ENCODE peak calls at places on chromosome 12, in five cellular contexts. Z is GM06990, X is IMR-90, K is GM23338, Q is left ventricle myocardium inferior. S is an unnamed sample.

GRCh38 chr12:77488041-77488620 is 342.6 kb upstream of the NAV3 start:
- DNase-seq in Q (no peak), Z (no peak), K (no peak), X (peak; percentile 18), S (peak; percentile 91)

GRCh38 chr12:107057071-107057834 is 36.1 kb downstream of the CRY1 start:
- DNase-seq in K (no peak), X (peak; percentile 33), Q (no peak), Z (no peak), S (peak; percentile 49)

GRCh38 chr12:15045451-15045850 is 72.6 kb downstream of the PDE6H start:
- DNase-seq in X (no peak), K (no peak), Z (no peak), Q (no peak), S (no peak)

GRCh38 chr12:103093499-103094106 is 136.1 kb downstream of the ASCL1 start:
- DNase-seq in K (peak; percentile 7), X (no peak), Z (no peak), Q (no peak), S (no peak)

GRCh38 chr12:89707623-89707991 is 1.0 kb downstream of the ATP2B1 start:
- DNase-seq in K (peak; percentile 68), X (no peak), Z (peak; percentile 54), Q (peak; percentile 16), S (no peak)

GRCh38 chr12:87796961-87797516 is 232.2 kb downstream of the C12orf50 start:
- DNase-seq in X (no peak), K (no peak), Q (no peak), Z (no peak), S (peak; percentile 11)

GRCh38 chr12:78938341-78939084 is 73.9 kb downstream of the SYT1 start:
- DNase-seq in K (no peak), X (no peak), Q (no peak), Z (no peak), S (no peak)

GRCh38 chr12:68367903-68368302 is 35.7 kb upstream of the MDM1 start:
- DNase-seq in X (no peak), K (peak; percentile 35), Q (no peak), Z (no peak), S (peak; percentile 57)

GRCh38 chr12:6056406-6057211 is 67.9 kb downstream of the VWF start:
- DNase-seq in K (peak; percentile 85), Q (no peak), Z (no peak), X (no peak), S (no peak)

GRCh38 chr12:121060149-121061001 is 21.3 kb upstream of the OASL start:
- DNase-seq in Z (peak; percentile 62), Q (no peak), X (peak; percentile 33), K (peak; percentile 96), S (peak; percentile 41)

GRCh38 chr12:83865431-83865830 is 1047.2 kb downstream of the SLC6A15 start:
- DNase-seq in K (no peak), X (no peak), Z (no peak), Q (no peak), S (no peak)

GRCh38 chr12:94874986-94875312 is 128.5 kb downstream of the NDUFA12 start:
- DNase-seq in Z (no peak), X (no peak), K (peak; percentile 24), Q (no peak), S (no peak)

GRCh38 chr12:66741919-66742318 is 63.0 kb upstream of the GRIP1 start:
- DNase-seq in Q (no peak), X (no peak), K (no peak), Z (no peak), S (no peak)

GRCh38 chr12:66746489-66747201 is 67.8 kb upstream of the GRIP1 start:
- DNase-seq in K (peak; percentile 39), Q (no peak), Z (no peak), X (no peak), S (no peak)

GRCh38 chr12:66742508-66743367 is 63.9 kb upstream of the GRIP1 start:
- DNase-seq in X (no peak), Q (no peak), K (no peak), Z (no peak), S (no peak)

GRCh38 chr12:66740257-66740656 is 61.4 kb upstream of the GRIP1 start:
- DNase-seq in K (no peak), X (no peak), Q (no peak), Z (no peak), S (no peak)

GRCh38 chr12:66744956-66745383 is 66.1 kb upstream of the GRIP1 start:
- DNase-seq in K (peak; percentile 29), X (no peak), Q (no peak), Z (no peak), S (no peak)
- TF ChIP-seq CTCF in K (no peak), X (no peak), Q (no peak), Z (no peak), S (no peak)

DNA sequence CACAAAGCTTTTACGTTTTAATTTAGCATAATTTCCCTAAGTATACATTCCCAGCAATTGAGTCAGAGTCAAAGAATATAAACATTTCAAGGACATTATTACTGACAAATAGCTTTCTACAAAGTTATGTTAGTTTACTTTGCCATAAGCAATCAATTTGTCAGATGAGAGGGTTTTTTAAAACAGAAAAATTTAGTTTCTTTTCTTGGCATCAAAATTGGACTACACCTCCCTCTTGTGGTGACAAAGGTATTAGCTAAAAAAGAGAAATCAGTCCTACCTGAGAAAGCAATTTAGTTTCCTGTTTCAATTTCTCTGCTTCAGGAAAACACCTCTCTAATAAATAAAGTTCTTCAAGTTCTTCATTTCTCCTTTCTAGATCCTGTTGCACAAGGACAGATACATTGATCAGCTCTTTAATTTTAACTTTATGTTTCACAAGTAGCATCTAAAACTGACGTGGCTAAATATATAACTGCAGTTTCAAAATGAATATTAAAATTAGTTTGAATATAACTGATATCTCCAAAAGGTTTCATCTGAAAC is 39.9 kb downstream of the DNAI7 start:
- DNase-seq in Z (peak; percentile 57), Q (no peak), K (peak; percentile 58), X (peak; percentile 87), S (peak; percentile 30)
- H3K4me3 ChIP-seq in Z (no peak overlapping the region), Q (no peak overlapping the region), K (no peak overlapping the region), X (no peak overlapping the region), S (no peak overlapping the region)

DNA sequence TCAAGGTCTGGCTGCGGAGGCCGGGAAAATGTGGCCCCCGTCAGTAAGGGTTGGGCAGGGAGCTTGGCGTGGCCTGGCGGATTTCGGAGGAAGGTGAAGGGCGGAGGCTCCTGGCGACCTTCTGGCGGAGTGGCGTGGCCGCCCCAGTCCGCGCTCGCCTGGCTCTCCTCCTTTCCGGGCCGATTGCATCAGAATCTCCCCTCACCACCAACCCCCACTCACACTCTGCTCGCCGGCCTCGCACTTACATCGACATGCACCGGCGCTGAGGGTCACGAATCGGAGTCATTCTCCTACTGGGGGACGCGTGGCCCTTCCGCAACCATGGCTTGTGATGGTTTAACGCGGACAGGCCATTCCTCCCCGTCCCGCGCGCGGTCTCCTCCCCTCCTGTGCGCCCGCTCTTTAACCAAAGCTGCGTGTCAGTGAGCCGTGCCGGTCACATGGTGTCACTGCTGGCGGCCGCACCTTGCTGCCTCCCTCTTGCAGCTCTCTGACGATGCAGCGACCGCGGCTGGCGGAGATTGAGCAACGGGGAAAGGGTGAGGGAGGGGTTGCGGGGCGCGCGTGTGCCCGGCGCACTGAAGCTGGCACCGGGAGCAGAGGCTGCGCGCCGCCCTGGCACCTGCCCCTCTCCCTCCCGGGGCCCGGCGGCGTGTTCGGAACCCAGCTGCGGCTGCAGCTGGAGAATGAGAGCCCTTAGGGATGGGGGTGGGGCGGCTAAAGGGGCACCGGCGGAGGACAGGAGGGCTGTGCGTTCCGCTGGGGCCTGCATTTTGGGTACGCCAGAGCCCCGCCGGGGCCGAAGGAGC is at the start of gene SLC38A1:
- DNase-seq in K (peak; percentile 89), Q (peak; percentile 86), Z (peak; percentile 90), X (peak; percentile 74), S (peak; percentile 87)
- TF ChIP-seq CTCF in K (no peak), Q (no peak), Z (no peak), X (no peak), S (no peak)

DNA sequence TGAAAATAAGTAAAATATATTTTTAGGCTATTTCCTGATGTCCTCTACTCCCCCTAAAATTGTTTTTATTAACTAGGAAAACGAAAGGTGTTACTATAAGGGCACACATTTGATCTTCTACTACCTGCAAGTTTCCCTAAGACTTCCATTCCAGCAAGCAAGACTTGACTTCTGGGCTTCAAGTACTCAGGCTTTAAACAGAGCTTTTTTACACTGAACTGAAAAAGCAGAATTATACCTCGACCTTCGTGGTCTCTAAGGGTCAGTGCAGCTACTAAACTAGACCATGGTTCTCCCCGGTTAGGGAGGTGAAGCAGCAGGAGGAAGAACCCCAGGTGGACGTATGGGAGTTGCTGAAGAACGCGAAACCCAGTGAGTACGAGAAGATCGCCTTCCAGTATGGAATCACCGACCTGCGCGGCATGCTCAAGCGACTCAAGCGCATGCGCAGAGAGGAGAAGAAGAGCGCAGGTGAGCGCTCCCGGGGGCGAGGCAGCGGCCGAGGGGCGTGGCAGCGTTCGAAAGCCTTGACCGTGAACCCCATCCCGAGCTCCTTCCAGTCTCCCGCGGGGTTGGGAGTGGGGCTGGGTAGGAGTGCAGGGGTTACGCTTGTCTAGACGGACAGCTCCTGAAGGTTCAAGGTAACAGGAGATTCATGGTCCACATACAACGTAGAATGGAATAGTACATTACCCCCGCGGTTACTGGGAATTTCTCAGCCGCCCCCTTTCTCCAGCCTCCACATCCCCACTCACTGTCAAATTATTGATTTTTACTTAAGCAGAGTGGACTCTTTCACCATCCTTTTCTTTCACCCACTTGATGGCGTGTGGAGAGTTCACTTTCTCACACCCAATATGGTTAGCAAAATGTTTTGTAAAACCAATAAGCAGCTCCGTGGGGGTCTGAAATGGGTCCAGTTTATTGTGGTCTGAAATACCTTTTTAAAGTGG is 47.6 kb downstream of the MYBPC1 start:
- DNase-seq in Q (no peak), Z (no peak), X (no peak), K (peak; percentile 94), S (no peak)
- H3K4me3 ChIP-seq in Q (peak overlapping the region; percentile 52), Z (no peak overlapping the region), X (no peak overlapping the region), K (peak overlapping the region; percentile 51), S (no peak overlapping the region)

GRCh38 chr12:125983784-125984510 is 918.7 kb downstream of the AACS start:
- DNase-seq in Z (no peak), Q (no peak), X (no peak), K (peak; percentile 46), S (no peak)
- TF ChIP-seq CTCF in Z (no peak), Q (peak; percentile 20), X (no peak), K (no peak), S (no peak)

GRCh38 chr12:389138-390096 is at the start of gene KDM5A:
- DNase-seq in Q (peak; percentile 90), X (peak; percentile 94), Z (peak; percentile 94), K (peak; percentile 97), S (peak; percentile 96)

GRCh38 chr12:388012-388411 is 1.1 kb downstream of the KDM5A start:
- DNase-seq in Q (no peak), X (no peak), K (no peak), Z (no peak), S (no peak)

GRCh38 chr12:386651-387050 is 2.5 kb downstream of the KDM5A start:
- DNase-seq in Z (no peak), X (peak; percentile 75), Q (no peak), K (no peak), S (peak; percentile 57)

DNA sequence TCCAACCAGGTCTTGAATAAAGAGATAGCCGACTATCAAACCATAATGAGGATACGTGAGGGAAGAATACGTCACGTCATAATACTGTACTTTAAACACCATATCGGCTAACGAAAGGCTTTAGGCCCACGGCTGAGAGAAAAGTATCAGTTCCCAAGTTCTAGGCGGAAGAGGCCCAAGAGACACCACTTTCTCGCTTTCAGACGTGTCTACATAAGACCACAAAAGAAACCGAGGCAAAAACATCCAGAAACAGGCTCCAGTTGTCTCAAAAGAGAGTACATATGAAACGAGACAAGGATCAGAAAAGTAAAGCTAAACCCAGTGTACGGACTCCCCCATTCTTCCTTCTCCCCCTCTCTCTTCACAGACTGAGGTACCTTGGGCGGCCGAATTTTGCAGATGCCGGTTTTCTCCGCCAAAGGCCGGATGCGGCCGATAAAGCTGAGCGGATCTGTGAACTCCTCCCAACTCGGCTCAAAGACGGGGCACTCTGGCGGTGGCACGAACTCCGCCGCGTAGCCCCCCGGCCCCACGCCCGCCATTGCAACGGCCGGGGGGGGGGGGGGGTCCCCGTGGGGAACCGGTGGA is 478 bp downstream of the KDM5A start:
- DNase-seq in Q (peak; percentile 15), Z (no peak), K (peak; percentile 69), X (peak; percentile 30), S (peak; percentile 19)
- H3K4me3 ChIP-seq in Q (peak overlapping the region; percentile 86), Z (peak overlapping the region; percentile 90), K (peak overlapping the region; percentile 95), X (peak overlapping the region; percentile 82), S (peak overlapping the region; percentile 89)

S was measured in AG10803.